ENCODE peak calls at places on chromosomes 3 and 15, in six cellular contexts. S is Panc1, B is body of pancreas, W is mesenchymal stem cell, X is stomach, F is prostate gland. V is an unnamed sample.

GRCh38 chr15:57427367-57427821 is 51.1 kb downstream of the CGNL1 start:
- DNase-seq in S (no peak), B (peak; percentile 27), W (peak; percentile 48), X (no peak), F (peak; percentile 43), V (peak; percentile 51)

GRCh38 chr15:48358229-48358641 is 27.0 kb downstream of the DUT start:
- DNase-seq in S (no peak), B (no peak), W (peak; percentile 57), X (no peak), F (no peak), V (peak; percentile 79)

GRCh38 chr15:62994975-62995730 is 47.4 kb upstream of the TPM1 start:
- DNase-seq in S (no peak), B (no peak), W (no peak), X (no peak), F (peak; percentile 29), V (peak; percentile 51)

GRCh38 chr3:10331320-10331719 is 10.4 kb upstream of the SEC13 start:
- DNase-seq in S (no peak), B (no peak), W (no peak), X (no peak), F (no peak), V (no peak)

GRCh38 chr3:149376728-149377407 is 581 bp downstream of the TM4SF1 start:
- DNase-seq in S (no peak), B (peak; percentile 63), W (no peak), X (no peak), F (no peak), V (peak; percentile 73)

GRCh38 chr15:36924076-36924475 is 176.3 kb downstream of the MEIS2 start:
- DNase-seq in S (no peak), B (no peak), W (no peak), X (no peak), F (no peak), V (no peak)

GRCh38 chr3:61925721-61926120 is 364.4 kb downstream of the PTPRG start:
- DNase-seq in S (no peak), B (no peak), W (no peak), X (no peak), F (no peak), V (no peak)

GRCh38 chr3:115999598-115999997 is 376.3 kb downstream of the GAP43 start:
- DNase-seq in S (no peak), B (no peak), W (peak; percentile 24), X (no peak), F (no peak), V (no peak)

GRCh38 chr15:91039996-91040395 is 17.6 kb upstream of the VPS33B start:
- DNase-seq in S (no peak), B (no peak), W (no peak), X (no peak), F (no peak), V (no peak)

GRCh38 chr3:122076414-122077292 is 21.5 kb downstream of the CD86 start:
- DNase-seq in S (no peak), B (no peak), W (no peak), X (no peak), F (no peak), V (no peak)

GRCh38 chr3:46987485-46988401 is 8.3 kb downstream of the NBEAL2 start:
- DNase-seq in S (no peak), B (no peak), W (peak; percentile 14), X (peak; percentile 78), F (no peak), V (no peak)

GRCh38 chr3:141963301-141963700 is 86.9 kb downstream of the ATP1B3 start:
- DNase-seq in S (no peak), B (no peak), W (no peak), X (no peak), F (no peak), V (no peak)

GRCh38 chr3:194312743-194313281 is 38.3 kb downstream of the CPN2 start:
- DNase-seq in S (no peak), B (peak; percentile 42), W (peak; percentile 84), X (no peak), F (peak; percentile 89), V (peak; percentile 45)

GRCh38 chr15:65049418-65049840 is 4.2 kb downstream of the SLC51B start:
- DNase-seq in S (peak; percentile 65), B (peak; percentile 93), W (peak; percentile 88), X (peak; percentile 89), F (peak; percentile 89), V (peak; percentile 97)

GRCh38 chr15:73630796-73631471 is 2.3 kb downstream of the NPTN start:
- DNase-seq in S (no peak), B (no peak), W (peak; percentile 36), X (no peak), F (no peak), V (peak; percentile 33)

GRCh38 chr3:153852355-153852754 is 268.8 kb upstream of the ARHGEF26 start:
- DNase-seq in S (no peak), B (no peak), W (no peak), X (no peak), F (no peak), V (no peak)

GRCh38 chr3:132569580-132569979 is 27.5 kb upstream of the ACKR4 start:
- DNase-seq in S (no peak), B (no peak), W (no peak), X (no peak), F (no peak), V (peak; percentile 65)

GRCh38 chr3:113051827-113052226 is 61.0 kb downstream of the GTPBP8 start:
- DNase-seq in S (no peak), B (no peak), W (no peak), X (no peak), F (peak; percentile 73), V (peak; percentile 42)

GRCh38 chr3:195080571-195081141 is 190.3 kb downstream of the XXYLT1 start:
- DNase-seq in S (no peak), B (peak; percentile 62), W (no peak), X (peak; percentile 50), F (no peak), V (no peak)

GRCh38 chr15:45093622-45094357 is 20.2 kb downstream of the DUOX2 start:
- DNase-seq in S (no peak), B (no peak), W (no peak), X (no peak), F (no peak), V (no peak)

GRCh38 chr3:184752361-184752760 is 40.5 kb upstream of the MAGEF1 start:
- DNase-seq in S (no peak), B (no peak), W (no peak), X (no peak), F (no peak), V (no peak)
- H3K4me3 ChIP-seq in S (no peak overlapping the region), B (no peak overlapping the region), W (no peak overlapping the region), X (no peak overlapping the region), F (no peak overlapping the region), V (no peak overlapping the region)

GRCh38 chr15:101135532-101136166 is 116.2 kb downstream of the CHSY1 start:
- DNase-seq in S (no peak), B (no peak), W (peak; percentile 45), X (no peak), F (no peak), V (no peak)
- H3K4me1 ChIP-seq in S (peaks cover 3% of the 10 kb centered on the region), B (no peaks in the 10 kb centered on the region), W (peaks cover 13% of the 10 kb centered on the region), X (no peaks in the 10 kb centered on the region), F (no peaks in the 10 kb centered on the region), V (no peaks in the 10 kb centered on the region)

GRCh38 chr3:126925411-126926171 is 57.3 kb upstream of the PLXNA1 start:
- DNase-seq in S (no peak), B (no peak), W (peak; percentile 29), X (no peak), F (no peak), V (no peak)

GRCh38 chr3:126928921-126929485 is 53.9 kb upstream of the PLXNA1 start:
- DNase-seq in S (no peak), B (no peak), W (no peak), X (no peak), F (no peak), V (no peak)

GRCh38 chr3:126927405-126927750 is 55.5 kb upstream of the PLXNA1 start:
- DNase-seq in S (no peak), B (no peak), W (peak; percentile 8), X (no peak), F (no peak), V (no peak)

GRCh38 chr3:126927846-126928245 is 55.1 kb upstream of the PLXNA1 start:
- DNase-seq in S (no peak), B (no peak), W (peak; percentile 26), X (no peak), F (no peak), V (peak; percentile 16)

DNA sequence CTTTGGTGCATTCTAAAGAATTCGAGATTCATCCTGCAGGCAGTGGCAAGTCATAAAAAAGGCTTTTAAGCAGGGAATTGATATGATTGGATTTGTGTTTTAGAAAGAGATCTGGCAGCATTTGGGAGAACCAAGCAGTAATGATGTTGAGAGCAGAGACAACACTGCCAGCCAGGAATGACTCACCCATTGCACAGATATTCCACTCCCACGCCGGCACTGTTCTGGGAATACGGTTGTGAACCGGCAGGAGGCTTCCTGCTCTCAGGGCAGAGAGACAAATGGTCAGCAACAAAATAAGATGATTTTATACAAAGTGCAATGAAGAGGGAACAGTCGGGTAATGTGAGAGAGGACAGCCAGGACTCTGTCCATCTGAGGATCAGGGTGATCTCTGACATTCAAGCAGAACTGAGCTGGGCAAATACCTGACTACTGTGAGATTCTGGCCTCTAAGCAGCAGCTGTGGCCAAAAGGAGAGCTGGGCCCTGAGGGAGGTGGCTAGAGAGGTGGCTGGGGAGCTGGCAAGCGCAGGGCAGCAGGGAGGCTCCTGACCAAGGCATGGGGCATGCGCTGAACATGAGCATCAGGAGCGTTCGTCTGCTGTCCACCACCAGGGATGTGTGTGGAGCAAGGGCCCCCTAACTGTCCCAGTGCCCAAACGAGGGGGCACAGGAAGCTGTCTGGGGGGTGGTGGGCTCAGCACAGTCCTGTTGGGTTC is 56.1 kb upstream of the PLXNA1 start:
- DNase-seq in S (peak; percentile 24), B (peak; percentile 45), W (peak; percentile 89), X (no peak), F (no peak), V (peak; percentile 88)
- H3K4me3 ChIP-seq in S (no peak overlapping the region), B (no peak overlapping the region), W (peak overlapping the region; percentile 43), X (no peak overlapping the region), F (no peak overlapping the region), V (peak overlapping the region; percentile 22)

GRCh38 chr3:100060685-100061484 is 53.4 kb downstream of the FILIP1L start:
- DNase-seq in S (no peak), B (no peak), W (no peak), X (no peak), F (no peak), V (no peak)
- H3K4me1 ChIP-seq in S (no peaks in the 10 kb centered on the region), B (no peaks in the 10 kb centered on the region), W (no peaks in the 10 kb centered on the region), X (no peaks in the 10 kb centered on the region), F (no peaks in the 10 kb centered on the region), V (peaks cover 22% of the 10 kb centered on the region)

GRCh38 chr3:151445283-151446001 is 15.4 kb downstream of the IGSF10 start:
- DNase-seq in S (no peak), B (no peak), W (peak; percentile 43), X (no peak), F (no peak), V (peak; percentile 83)
- H3K4me3 ChIP-seq in S (no peak overlapping the region), B (no peak overlapping the region), W (no peak overlapping the region), X (no peak overlapping the region), F (no peak overlapping the region), V (peak overlapping the region; percentile 13)